ENCODE peak calls at places on chromosomes 12 and 14, in eight cellular contexts. Z is A673; T is psoas muscle; I is T-helper 2 cell; F is posterior cingulate gyrus; E is foreskin fibroblast; B is stimulated activated CD4-positive, alpha-beta T cell treated with anti-CD3 and anti-CD28 coated beads, Interleukin-2, amount 100 ng/mL, for 24 hours; S is AG04450. Y is an unnamed sample.

GRCh38 chr12:65836419-65837197 is 12.3 kb downstream of the HMGA2 start:
- DNase-seq in Z (no peak), T (no peak), I (no peak), F (no peak), E (no peak), B (no peak), S (no peak), Y (no peak)

GRCh38 chr12:43210437-43211197 is 341.4 kb downstream of the ADAMTS20 start:
- DNase-seq in Z (no peak), T (no peak), I (no peak), F (no peak), E (peak), B (no peak), S (no peak), Y (no peak)

GRCh38 chr14:39483682-39484081 is 51.4 kb upstream of the FBXO33 start:
- DNase-seq in Z (no peak), T (no peak), I (no peak), F (no peak), E (no peak), B (no peak), S (no peak), Y (no peak)

GRCh38 chr12:26878661-26879119 is 45.7 kb upstream of the ITPR2 start:
- DNase-seq in Z (no peak), T (peak), I (no peak), F (peak), E (no peak), B (no peak), S (no peak), Y (no peak)

GRCh38 chr14:24171422-24172260 is at the start of gene REC8:
- DNase-seq in Z (no peak), T (peak), I (peak), F (peak), E (no peak), B (peak), S (no peak), Y (peak)

GRCh38 chr12:62520361-62520760 is 53.7 kb downstream of the MON2 start:
- DNase-seq in Z (no peak), T (no peak), I (no peak), F (no peak), E (no peak), B (no peak), S (no peak), Y (no peak)

GRCh38 chr12:8077207-8077606 is 4.9 kb upstream of the NECAP1 start:
- DNase-seq in Z (peak), T (no peak), I (no peak), F (no peak), E (peak), B (no peak), S (no peak), Y (no peak)

GRCh38 chr14:54730156-54730961 is 163.4 kb downstream of the SAMD4A start:
- DNase-seq in Z (no peak), T (no peak), I (no peak), F (no peak), E (peak), B (peak), S (no peak), Y (no peak)

GRCh38 chr12:85007836-85008235 is 28.2 kb downstream of the TSPAN19 start:
- DNase-seq in Z (no peak), T (no peak), I (no peak), F (no peak), E (peak), B (no peak), S (no peak), Y (no peak)

GRCh38 chr14:77339407-77339806 is 18.6 kb downstream of the GSTZ1 start:
- DNase-seq in Z (no peak), T (no peak), I (no peak), F (no peak), E (peak), B (no peak), S (peak), Y (no peak)

GRCh38 chr12:106074706-106075392 is 63.9 kb downstream of the NUAK1 start:
- DNase-seq in Z (no peak), T (no peak), I (no peak), F (no peak), E (no peak), B (no peak), S (no peak), Y (no peak)

GRCh38 chr12:126706300-126706699 is 1560.7 kb upstream of the TMEM132C start:
- DNase-seq in Z (no peak), T (no peak), I (no peak), F (no peak), E (no peak), B (no peak), S (no peak), Y (no peak)

GRCh38 chr14:72254940-72255472 is 322.8 kb downstream of the RGS6 start:
- DNase-seq in Z (no peak), T (no peak), I (no peak), F (no peak), E (no peak), B (no peak), S (no peak), Y (no peak)

GRCh38 chr14:104864267-104865068 is 600 bp upstream of the CEP170B start:
- DNase-seq in Z (peak), T (peak), I (no peak), F (no peak), E (no peak), B (no peak), S (no peak), Y (no peak)

GRCh38 chr14:38469156-38469555 is 213.3 kb upstream of the CLEC14A start:
- DNase-seq in Z (no peak), T (no peak), I (no peak), F (no peak), E (peak), B (no peak), S (peak), Y (no peak)

GRCh38 chr14:95516554-95517209 is at the start of gene SYNE3:
- DNase-seq in Z (peak), T (peak), I (no peak), F (no peak), E (peak), B (peak), S (no peak), Y (no peak)

GRCh38 chr14:100278702-100279101 is 27.5 kb downstream of the SLC25A29 start:
- DNase-seq in Z (no peak), T (no peak), I (no peak), F (no peak), E (peak), B (no peak), S (no peak), Y (no peak)

GRCh38 chr14:101762530-101763101 is 1.1 kb downstream of the PPP2R5C start:
- DNase-seq in Z (no peak), T (no peak), I (no peak), F (no peak), E (no peak), B (no peak), S (no peak), Y (no peak)

GRCh38 chr14:24875203-24875840 is 174.6 kb downstream of the STXBP6 start:
- DNase-seq in Z (no peak), T (no peak), I (no peak), F (no peak), E (no peak), B (no peak), S (no peak), Y (no peak)

GRCh38 chr12:109738209-109738608 is 24.6 kb downstream of the FAM222A start:
- DNase-seq in Z (no peak), T (peak), I (no peak), F (no peak), E (no peak), B (no peak), S (no peak), Y (no peak)

GRCh38 chr12:121378736-121379135 is 21.2 kb upstream of the RNF34 start:
- DNase-seq in Z (no peak), T (no peak), I (no peak), F (no peak), E (no peak), B (no peak), S (no peak), Y (no peak)

GRCh38 chr14:80419339-80419738 is 208.0 kb upstream of the DIO2 start:
- DNase-seq in Z (no peak), T (no peak), I (no peak), F (no peak), E (no peak), B (no peak), S (no peak), Y (no peak)

GRCh38 chr12:2678416-2678815 is 116.4 kb upstream of the FKBP4 start:
- DNase-seq in Z (no peak), T (no peak), I (no peak), F (no peak), E (no peak), B (no peak), S (no peak), Y (no peak)

GRCh38 chr12:15206338-15206737 is 14.9 kb downstream of the RERG start:
- DNase-seq in Z (no peak), T (no peak), I (no peak), F (no peak), E (no peak), B (no peak), S (no peak), Y (no peak)

GRCh38 chr14:36880276-36880675 is 218.6 kb downstream of the PAX9 start:
- DNase-seq in Z (no peak), T (no peak), I (no peak), F (no peak), E (no peak), B (no peak), S (no peak), Y (no peak)

GRCh38 chr12:102167821-102168605 is 29.6 kb downstream of the PMCH start:
- DNase-seq in Z (no peak), T (no peak), I (no peak), F (no peak), E (peak), B (no peak), S (no peak), Y (no peak)

GRCh38 chr14:81519200-81519998 is 14.3 kb downstream of the SEL1L start:
- DNase-seq in Z (no peak), T (no peak), I (no peak), F (no peak), E (no peak), B (no peak), S (no peak), Y (no peak)

GRCh38 chr14:58747181-58747580 is 109.4 kb downstream of the DACT1 start:
- DNase-seq in Z (no peak), T (peak), I (no peak), F (no peak), E (peak), B (no peak), S (peak), Y (no peak)

GRCh38 chr12:31560516-31560915 is 30.4 kb downstream of the DENND5B start:
- DNase-seq in Z (no peak), T (no peak), I (no peak), F (no peak), E (no peak), B (no peak), S (no peak), Y (no peak)

GRCh38 chr14:96126783-96127271 is 77.8 kb upstream of the BDKRB2 start:
- DNase-seq in Z (no peak), T (no peak), I (no peak), F (no peak), E (no peak), B (no peak), S (no peak), Y (no peak)

Y was measured in brain pericyte.